ENCODE peak calls at places on chromosomes 4 and X, in seven cellular contexts. K, S, Y, Z, R, F and N are unnamed samples.

GRCh38 chr4:25787891-25788331 is 74.9 kb downstream of the SEL1L3 start:
- DNase-seq in K (no peak), Z (no peak), S (no peak), R (no peak), Y (no peak), F (no peak), N (no peak)

GRCh38 chr4:22434895-22435294 is 81.0 kb downstream of the ADGRA3 start:
- DNase-seq in Z (no peak), Y (peak; percentile 30), K (peak; percentile 61), S (no peak), F (peak; percentile 13), R (no peak), N (no peak)

GRCh38 chr4:123477804-123478209 is 81.2 kb downstream of the SPRY1 start:
- DNase-seq in K (peak; percentile 4), Y (peak; percentile 10), Z (no peak), S (no peak), F (no peak), R (no peak), N (no peak)

GRCh38 chr4:77852892-77853495 is 9.6 kb upstream of the MRPL1 start:
- DNase-seq in F (no peak), R (no peak), K (no peak), Y (peak; percentile 39), S (no peak), Z (no peak), N (no peak)

GRCh38 chr4:2365054-2365912 is 53.2 kb downstream of the ZFYVE28 start:
- DNase-seq in K (no peak), Z (no peak), R (peak; percentile 86), F (no peak), Y (no peak), S (no peak), N (no peak)

GRCh38 chrX:24079405-24079804 is 24.6 kb downstream of the EIF2S3 start:
- DNase-seq in Z (no peak), K (no peak), F (no peak), R (no peak), S (no peak), Y (no peak), N (no peak)

GRCh38 chr4:165439344-165439743 is 60.5 kb downstream of the CPE start:
- DNase-seq in K (no peak), R (no peak), F (no peak), Y (no peak), Z (no peak), S (no peak), N (no peak)

GRCh38 chr4:174663254-174663653 is 141.0 kb upstream of the HPGD start:
- DNase-seq in S (no peak), K (no peak), R (no peak), Z (no peak), F (no peak), Y (no peak), N (no peak)

GRCh38 chrX:119880552-119881437 is 9.2 kb downstream of the NDUFA1 start:
- DNase-seq in S (no peak), Z (no peak), Y (peak; percentile 16), F (peak; percentile 23), R (no peak), K (peak; percentile 44), N (no peak)

GRCh38 chr4:40185830-40186664 is 10.8 kb upstream of the RHOH start:
- DNase-seq in Z (no peak), R (no peak), F (no peak), S (no peak), K (no peak), Y (no peak), N (no peak)

GRCh38 chr4:140069068-140069467 is 84.9 kb downstream of the MAML3 start:
- DNase-seq in R (no peak), Z (no peak), K (no peak), Y (no peak), S (no peak), F (no peak), N (no peak)

GRCh38 chrX:55486736-55487135 is 2.9 kb downstream of the USP51 start:
- DNase-seq in Z (no peak), R (no peak), S (no peak), Y (no peak), K (no peak), F (no peak), N (no peak)

GRCh38 chr4:110492522-110492921 is 16.6 kb downstream of the ENPEP start:
- DNase-seq in F (no peak), S (no peak), K (no peak), R (no peak), Z (no peak), Y (no peak), N (no peak)

GRCh38 chr4:75849459-75849858 is 52.8 kb downstream of the PPEF2 start:
- DNase-seq in Z (no peak), Y (no peak), K (peak; percentile 68), F (no peak), S (no peak), R (peak; percentile 30), N (no peak)

GRCh38 chr4:38154681-38155588 is 194.7 kb downstream of the PTTG2 start:
- DNase-seq in S (no peak), Y (peak; percentile 85), R (peak; percentile 88), K (no peak), F (no peak), Z (no peak), N (no peak)

GRCh38 chrX:154059231-154059630 is 38.3 kb downstream of the MECP2 start:
- DNase-seq in K (no peak), S (no peak), F (no peak), Y (no peak), Z (no peak), R (no peak), N (no peak)

GRCh38 chr4:122914938-122915337 is 7.5 kb downstream of the NUDT6 start:
- DNase-seq in Y (no peak), Z (no peak), F (no peak), R (no peak), K (no peak), S (no peak), N (no peak)

GRCh38 chrX:24777660-24778059 is 83.9 kb downstream of the POLA1 start:
- DNase-seq in S (no peak), K (no peak), Y (no peak), R (no peak), Z (no peak), F (no peak), N (no peak)

GRCh38 chrX:132821974-132822633 is 136.3 kb downstream of the HS6ST2 start:
- DNase-seq in K (no peak), S (no peak), R (no peak), Y (peak; percentile 8), F (no peak), Z (no peak), N (no peak)

GRCh38 chrX:132822634-132823012 is 135.8 kb downstream of the HS6ST2 start:
- DNase-seq in S (no peak), K (no peak), Y (no peak), R (no peak), Z (no peak), F (no peak), N (no peak)

GRCh38 chrX:132819885-132820284 is 138.5 kb downstream of the HS6ST2 start:
- DNase-seq in K (no peak), F (no peak), S (no peak), Z (no peak), Y (no peak), R (no peak), N (no peak)

GRCh38 chrX:132818638-132819037 is 139.8 kb downstream of the HS6ST2 start:
- DNase-seq in S (no peak), F (no peak), Z (no peak), K (no peak), R (no peak), Y (no peak), N (no peak)

DNA sequence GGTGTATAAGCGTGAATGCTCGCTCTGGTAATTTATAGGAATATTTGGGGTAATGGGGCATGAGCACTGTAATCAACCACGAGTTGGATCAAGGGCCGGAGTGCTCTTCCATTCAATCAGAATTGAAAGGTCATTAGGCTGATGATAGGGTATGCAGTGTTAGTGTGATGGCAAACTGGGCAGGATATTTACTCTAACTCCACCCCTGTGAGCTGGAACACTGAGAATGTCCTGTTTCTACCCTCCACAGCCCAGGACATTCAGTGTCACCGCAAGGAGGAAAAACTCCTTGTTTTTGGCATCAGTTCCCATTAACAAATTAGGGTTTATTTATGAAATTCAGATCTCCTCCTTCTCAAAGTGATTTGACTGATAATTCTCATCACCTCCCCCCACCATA is 137.8 kb downstream of the HS6ST2 start:
- DNase-seq in K (no peak), Y (no peak), F (no peak), Z (no peak), S (no peak), R (no peak), N (no peak)
- TF ChIP-seq CTCF in K (no peak), Y (no peak), F (no peak), Z (no peak), S (no peak), R (no peak), N (no peak)

DNA sequence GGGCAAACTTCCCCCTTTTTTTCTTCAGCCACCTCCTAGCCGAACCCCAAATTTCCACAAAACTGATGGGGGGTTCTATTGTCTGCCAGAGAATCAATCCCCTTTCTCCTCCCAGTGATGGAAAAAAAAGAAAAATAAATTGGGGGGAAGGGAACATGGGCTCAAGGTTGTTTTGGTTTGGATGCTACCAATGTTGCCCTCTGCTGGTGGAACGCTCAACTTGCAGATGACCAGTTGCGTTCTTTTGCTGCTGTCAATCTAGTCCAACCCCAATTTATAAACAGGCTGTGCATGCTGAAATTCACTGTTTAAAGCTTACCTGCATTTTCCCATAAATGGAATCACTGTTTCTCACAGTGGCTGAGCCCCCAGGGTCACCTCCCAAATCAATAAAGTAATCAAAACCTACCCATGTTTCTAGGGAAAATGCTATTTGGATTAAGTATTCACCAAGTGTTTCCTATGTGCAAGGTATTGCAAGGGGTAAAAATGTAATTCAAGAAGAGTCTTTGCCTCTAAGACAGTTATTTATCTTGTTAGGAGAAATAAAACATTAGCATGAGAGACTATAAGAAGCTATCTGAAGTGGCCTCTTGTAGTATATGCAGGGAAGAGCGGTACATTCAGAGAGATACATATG is 116.7 kb upstream of the TMEM164 start:
- DNase-seq in Z (no peak), R (no peak), K (peak; percentile 48), Y (peak; percentile 26), F (peak; percentile 37), S (no peak), N (no peak)
- TF ChIP-seq POLR2AphosphoS5 in Z (no peak), R (no peak), K (no peak), Y (no peak), F (no peak), S (no peak), N (no peak)

DNA sequence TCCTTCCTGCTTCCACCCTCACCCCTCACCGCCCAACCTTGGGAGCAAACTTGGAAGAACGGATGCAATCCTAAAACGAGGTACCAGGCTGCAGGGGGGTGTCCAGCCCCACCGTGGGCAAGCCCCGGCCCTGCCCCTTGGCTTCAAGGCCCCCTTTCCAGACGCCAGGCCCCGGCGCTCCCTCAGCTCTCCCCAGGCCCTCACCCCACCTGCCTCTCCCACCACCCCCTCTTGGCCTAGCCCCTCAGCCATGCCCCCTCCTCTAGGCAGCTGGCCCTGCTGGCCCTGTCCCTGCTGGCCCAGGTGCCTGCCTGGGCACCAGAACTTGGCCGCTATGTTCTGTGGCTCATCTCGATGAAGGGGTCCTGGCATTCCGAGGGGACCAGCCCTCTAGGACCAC is 33.8 kb downstream of the LRPAP1 start:
- DNase-seq in R (peak; percentile 78), Y (no peak), S (no peak), F (no peak), K (no peak), Z (no peak), N (no peak)
- TF ChIP-seq CTCF in R (no peak), Y (no peak), S (no peak), F (no peak), K (no peak), Z (no peak), N (no peak)

DNA sequence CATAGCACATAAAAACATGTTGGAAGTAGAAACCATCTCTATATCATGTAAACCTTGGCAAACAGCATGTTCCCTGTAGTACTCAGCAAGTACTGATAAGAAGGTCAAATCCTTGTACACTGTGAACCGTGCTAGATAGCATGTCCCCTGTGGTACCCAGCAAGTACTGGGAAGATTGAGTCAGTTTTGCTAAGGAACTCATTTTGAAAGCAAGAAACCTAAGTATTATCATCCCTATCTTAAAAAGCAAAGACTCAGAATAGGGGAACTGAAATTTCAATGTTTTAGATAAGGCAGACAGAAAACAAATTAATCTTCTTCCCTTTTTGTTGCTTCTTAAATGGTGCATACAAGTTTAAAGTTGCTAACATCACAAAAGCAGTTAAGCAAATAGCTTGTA is 180.2 kb downstream of the RBM46 start:
- DNase-seq in R (no peak), Z (no peak), F (no peak), K (no peak), S (no peak), Y (no peak), N (no peak)
- TF ChIP-seq POLR2AphosphoS5 in R (no peak), Z (no peak), F (no peak), K (no peak), S (no peak), Y (no peak), N (no peak)